ENCODE peak calls at places on chromosomes 7 and 10, in seven cellular contexts. P, I, F, S, Y, W and U are unnamed samples.

GRCh38 chr10:91726355-91726754 is 71.9 kb upstream of the TNKS2 start:
- DNase-seq in W (no peak), I (no peak), Y (no peak), P (no peak), F (no peak), S (no peak), U (no peak)

GRCh38 chr7:6273380-6273837 is 985 bp upstream of the CYTH3 start:
- DNase-seq in F (no peak), Y (no peak), I (no peak), P (no peak), S (no peak), W (no peak), U (no peak)

GRCh38 chr7:43249808-43250145 is 137.3 kb downstream of the HECW1 start:
- DNase-seq in I (no peak), P (no peak), W (no peak), F (peak), S (no peak), Y (no peak), U (no peak)

GRCh38 chr10:71035511-71036278 is 147.3 kb upstream of the PCBD1 start:
- DNase-seq in F (no peak), P (no peak), I (no peak), W (no peak), S (no peak), Y (no peak), U (no peak)

GRCh38 chr7:26390016-26390415 is 98.4 kb downstream of the SNX10 start:
- DNase-seq in F (no peak), Y (no peak), P (no peak), S (no peak), W (no peak), I (no peak), U (no peak)

GRCh38 chr7:34158311-34158710 is 253.0 kb downstream of the BMPER start:
- DNase-seq in W (peak), Y (no peak), F (no peak), S (no peak), P (no peak), I (no peak), U (no peak)

GRCh38 chr7:147510913-147511312 is 1079.7 kb upstream of the C7orf33 start:
- DNase-seq in Y (no peak), S (no peak), I (no peak), P (no peak), F (peak), W (no peak), U (no peak)

GRCh38 chr7:124246262-124246863 is 213.5 kb upstream of the TMEM229A start:
- DNase-seq in I (no peak), W (no peak), F (no peak), Y (no peak), S (no peak), P (no peak), U (no peak)

GRCh38 chr10:14191871-14192270 is 138.9 kb downstream of the FRMD4A start:
- DNase-seq in I (no peak), P (no peak), W (no peak), S (no peak), Y (no peak), F (no peak), U (no peak)

GRCh38 chr10:58280982-58281752 is 12.2 kb downstream of the CISD1 start:
- DNase-seq in Y (no peak), I (no peak), W (no peak), S (peak), F (no peak), P (no peak), U (no peak)
- H3K27ac ChIP-seq in Y (no peak), I (no peak), W (no peak), S (no peak), F (no peak), P (no peak), U (no peak)

GRCh38 chr10:110134917-110135316 is 72.5 kb upstream of the MXI1 start:
- DNase-seq in F (no peak), S (no peak), P (no peak), I (no peak), Y (no peak), W (no peak), U (no peak)

GRCh38 chr10:110141185-110141584 is 66.2 kb upstream of the MXI1 start:
- DNase-seq in S (no peak), F (no peak), Y (no peak), I (no peak), P (no peak), W (no peak), U (no peak)

GRCh38 chr10:110141747-110142625 is 65.4 kb upstream of the MXI1 start:
- DNase-seq in Y (peak), F (no peak), S (no peak), I (no peak), P (no peak), W (no peak), U (no peak)

GRCh38 chr10:110137142-110137545 is 70.3 kb upstream of the MXI1 start:
- DNase-seq in S (peak), W (no peak), Y (no peak), F (peak), P (no peak), I (peak), U (no peak)

DNA sequence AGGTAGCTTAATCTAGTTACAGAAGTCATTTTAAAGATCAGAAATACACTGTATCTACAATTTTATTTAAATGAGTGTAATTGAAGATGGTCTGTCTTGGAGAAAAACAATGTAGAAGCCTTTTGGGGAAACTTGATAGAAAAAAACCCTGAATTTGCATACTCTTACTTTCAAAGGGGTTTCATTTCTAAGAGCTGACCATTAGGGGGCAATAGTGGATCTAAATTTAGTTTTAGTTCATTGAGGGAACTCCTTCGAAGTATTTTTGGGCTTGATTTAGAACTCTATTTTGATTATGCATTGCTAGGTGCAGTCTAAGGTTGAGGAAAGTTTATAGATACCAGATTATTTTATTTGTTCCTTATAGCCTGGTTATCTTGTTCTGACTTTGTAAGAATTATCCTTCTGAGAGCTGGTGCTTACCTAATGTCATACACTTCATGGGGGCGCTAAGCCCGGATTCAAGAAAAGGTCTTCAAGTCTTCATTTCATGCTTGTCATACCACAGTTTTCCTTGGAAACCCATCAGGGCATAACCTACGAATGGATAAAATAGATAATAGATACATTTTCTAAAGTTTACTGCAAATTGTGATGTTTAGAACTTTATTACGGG is 69.1 kb upstream of the MXI1 start:
- DNase-seq in Y (no peak), S (peak), W (no peak), P (no peak), F (peak), I (peak), U (no peak)
- TF ChIP-seq CTCF in Y (peak), S (peak), W (peak), P (peak), F (peak), I (peak), U (peak)

GRCh38 chr7:143455494-143455893 is 12.2 kb downstream of the TAS2R60 start:
- DNase-seq in I (no peak), W (no peak), P (no peak), S (peak), F (no peak), Y (no peak), U (no peak)

GRCh38 chr7:143458263-143458662 is 15.0 kb downstream of the TAS2R60 start:
- DNase-seq in I (no peak), S (peak), W (no peak), F (no peak), Y (no peak), P (no peak), U (no peak)

GRCh38 chr7:143459359-143459758 is 16.1 kb downstream of the TAS2R60 start:
- DNase-seq in Y (no peak), I (no peak), W (no peak), F (no peak), S (no peak), P (no peak), U (no peak)

GRCh38 chr7:143454091-143454729 is 11.0 kb downstream of the TAS2R60 start:
- DNase-seq in I (no peak), Y (no peak), W (no peak), P (no peak), F (no peak), S (no peak), U (no peak)

DNA sequence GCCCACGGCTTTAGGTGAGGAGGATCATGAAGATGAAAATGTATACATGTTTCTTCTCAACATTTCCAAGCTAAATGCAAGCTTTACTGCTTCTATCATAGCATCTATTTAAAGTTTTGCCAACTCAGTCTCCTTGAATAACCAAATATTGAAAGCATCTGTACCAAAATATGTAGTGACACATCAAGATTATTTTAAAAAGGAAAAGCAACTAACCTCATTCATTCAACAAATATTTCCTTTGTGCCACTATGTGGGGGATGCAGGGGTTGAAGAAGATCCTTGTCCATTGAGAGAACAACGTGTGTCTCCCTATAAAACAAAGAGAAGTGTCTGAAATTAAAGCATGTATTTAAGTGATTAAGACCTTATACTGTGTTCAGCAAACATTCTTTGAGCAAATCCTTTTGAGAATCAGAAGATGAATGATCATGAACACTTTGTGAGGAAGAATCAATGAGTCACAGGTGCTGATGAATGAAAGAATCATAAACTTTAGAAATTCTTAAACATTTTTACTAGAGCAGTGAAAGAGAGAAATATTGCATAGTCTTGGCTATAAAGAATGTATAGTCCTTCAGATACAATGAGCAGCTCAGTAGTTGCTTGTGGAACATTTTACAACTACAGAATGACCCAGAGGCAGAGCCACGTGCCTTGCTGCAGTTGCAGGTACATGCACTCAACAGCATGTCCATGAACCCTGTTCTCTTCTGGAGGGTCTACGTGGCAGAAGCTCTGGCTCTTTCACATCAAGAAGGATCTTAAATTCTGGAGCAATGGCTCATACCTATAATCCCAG is 13.9 kb downstream of the TAS2R60 start:
- DNase-seq in I (no peak), S (no peak), F (no peak), P (no peak), Y (no peak), W (no peak), U (no peak)
- H3K27ac ChIP-seq in I (no peak), S (no peak), F (no peak), P (no peak), Y (no peak), W (no peak), U (no peak)

GRCh38 chr7:158229945-158230344 is 357.7 kb downstream of the PTPRN2 start:
- DNase-seq in P (no peak), F (no peak), W (no peak), S (no peak), Y (no peak), I (no peak), U (no peak)

GRCh38 chr7:158228131-158228530 is 359.5 kb downstream of the PTPRN2 start:
- DNase-seq in W (no peak), S (no peak), I (no peak), P (no peak), F (no peak), Y (no peak), U (no peak)

GRCh38 chr7:158227258-158227657 is 360.4 kb downstream of the PTPRN2 start:
- DNase-seq in W (no peak), F (no peak), S (no peak), P (no peak), I (no peak), Y (no peak), U (no peak)

GRCh38 chr7:158228986-158229385 is 358.6 kb downstream of the PTPRN2 start:
- DNase-seq in W (no peak), Y (no peak), F (no peak), P (peak), S (peak), I (peak), U (no peak)
- TF ChIP-seq CTCF in W (no peak), Y (no peak), F (no peak), P (peak), S (peak), I (peak), U (no peak)

DNA sequence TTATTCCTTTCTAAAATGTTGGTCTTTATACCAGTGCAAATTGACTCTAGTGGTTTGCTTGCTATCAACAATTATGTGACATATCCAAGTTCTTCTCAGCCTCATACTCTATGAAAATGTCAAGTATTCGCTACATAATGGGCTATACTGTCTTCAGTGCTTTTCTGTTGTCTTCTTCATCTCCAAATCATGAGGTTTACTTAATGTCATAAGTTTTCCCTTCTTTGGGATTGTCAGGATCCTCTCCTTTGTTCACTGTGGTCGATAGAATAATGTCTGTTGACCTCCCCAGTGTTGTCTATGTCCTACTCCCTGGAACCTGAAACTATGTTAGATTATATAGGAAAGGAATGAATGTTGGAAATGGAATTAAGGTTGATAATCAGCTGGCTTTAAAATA is 16.4 kb upstream of the RALA start:
- DNase-seq in F (no peak), S (no peak), P (no peak), I (no peak), Y (no peak), W (no peak), U (no peak)
- H3K27ac ChIP-seq in F (no peak), S (no peak), P (no peak), I (no peak), Y (peak), W (no peak), U (no peak)

GRCh38 chr7:311131-311680 is 21.2 kb downstream of the FOXL3 start:
- DNase-seq in I (no peak), S (no peak), F (no peak), P (no peak), W (no peak), Y (no peak), U (no peak)

GRCh38 chr7:309586-310228 is 19.7 kb downstream of the FOXL3 start:
- DNase-seq in Y (peak), S (no peak), W (no peak), F (no peak), P (no peak), I (no peak), U (no peak)

GRCh38 chr7:304574-305409 is 14.8 kb downstream of the FOXL3 start:
- DNase-seq in Y (no peak), F (no peak), I (no peak), S (no peak), P (no peak), W (no peak), U (no peak)

GRCh38 chr7:305410-306151 is 15.6 kb downstream of the FOXL3 start:
- DNase-seq in Y (peak), W (no peak), S (no peak), P (no peak), I (no peak), F (no peak), U (no peak)

DNA sequence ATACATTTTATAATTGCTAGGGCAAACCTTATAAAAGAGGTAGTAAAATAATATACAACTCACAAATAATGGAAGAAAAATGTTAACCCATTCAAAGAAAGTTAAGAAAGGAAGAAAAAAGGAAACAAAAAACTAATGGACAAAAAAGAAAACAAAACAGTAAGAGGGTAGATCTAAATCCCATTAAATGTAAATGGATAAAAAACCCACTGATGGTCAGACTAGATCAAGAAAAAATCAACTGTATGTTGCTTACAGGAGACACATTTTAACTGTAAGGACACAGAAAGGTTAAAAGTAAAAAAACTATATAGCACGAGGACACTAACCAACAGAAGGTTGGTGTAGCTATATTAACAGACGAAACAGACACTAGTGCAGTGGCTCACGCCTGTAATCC is 18.0 kb downstream of the FOXL3 start:
- DNase-seq in F (no peak), I (no peak), W (no peak), S (no peak), P (no peak), Y (no peak), U (no peak)
- TF ChIP-seq CTCF in F (no peak), I (no peak), W (no peak), S (no peak), P (no peak), Y (no peak), U (no peak)

GRCh38 chr10:69216577-69217118 is 3.5 kb upstream of the HKDC1 start:
- DNase-seq in S (no peak), Y (no peak), P (no peak), W (no peak), I (no peak), F (no peak), U (no peak)

GRCh38 chr10:69218831-69219230 is 1.3 kb upstream of the HKDC1 start:
- DNase-seq in P (no peak), F (no peak), I (no peak), Y (no peak), W (no peak), S (no peak), U (no peak)

GRCh38 chr10:69214666-69215131 is 5.4 kb upstream of the HKDC1 start:
- DNase-seq in I (no peak), W (no peak), Y (no peak), F (no peak), S (no peak), P (no peak), U (no peak)

GRCh38 chr10:69215405-69216176 is 4.5 kb upstream of the HKDC1 start:
- DNase-seq in F (no peak), W (no peak), I (no peak), P (no peak), Y (no peak), S (peak), U (no peak)

DNA sequence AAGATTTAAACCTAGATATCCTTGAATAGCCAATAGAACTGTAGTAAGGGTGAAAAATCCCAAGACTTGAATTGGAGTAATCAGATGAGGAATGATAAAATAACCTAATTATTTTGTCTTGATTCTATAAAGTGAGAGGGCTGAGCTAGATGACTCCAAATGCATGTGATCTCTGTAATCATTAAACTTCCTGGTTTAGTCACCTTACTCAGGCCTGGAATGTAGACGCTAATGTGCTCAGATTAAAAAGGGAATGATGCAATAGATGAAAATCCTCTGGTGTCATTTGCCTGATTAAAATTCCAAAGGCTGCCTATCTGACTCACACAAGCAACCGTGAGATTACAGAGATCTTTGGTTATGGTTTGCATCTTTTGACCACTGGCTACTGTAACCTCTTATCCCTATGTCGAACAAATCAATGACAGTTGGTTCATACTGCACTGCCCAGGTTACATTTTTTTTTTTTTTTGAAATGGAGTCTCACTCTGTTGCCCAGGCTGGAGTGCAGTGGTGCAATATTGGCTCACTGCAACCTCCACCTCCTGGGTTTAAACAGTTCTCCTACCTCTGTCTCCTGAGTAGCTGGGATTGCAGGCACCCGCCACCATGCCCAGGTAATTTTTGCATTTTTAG is 2.9 kb upstream of the HKDC1 start:
- DNase-seq in S (no peak), F (peak), P (no peak), I (peak), Y (no peak), W (no peak), U (no peak)
- H3K27ac ChIP-seq in S (no peak), F (peak), P (no peak), I (peak), Y (no peak), W (no peak), U (no peak)

GRCh38 chr10:95289921-95290421 is 832 bp downstream of the PDLIM1 start:
- DNase-seq in I (no peak), F (no peak), Y (no peak), P (no peak), W (no peak), S (no peak), U (no peak)

GRCh38 chr10:95290446-95290800 is 380 bp downstream of the PDLIM1 start:
- DNase-seq in I (no peak), Y (no peak), W (no peak), P (no peak), S (peak), F (no peak), U (no peak)

GRCh38 chr10:95289003-95289920 is 1.5 kb downstream of the PDLIM1 start:
- DNase-seq in W (peak), I (no peak), P (peak), F (peak), Y (no peak), S (no peak), U (no peak)

GRCh38 chr10:95291634-95292039 is 834 bp upstream of the PDLIM1 start:
- DNase-seq in I (no peak), F (no peak), P (no peak), Y (no peak), W (no peak), S (no peak), U (no peak)

DNA sequence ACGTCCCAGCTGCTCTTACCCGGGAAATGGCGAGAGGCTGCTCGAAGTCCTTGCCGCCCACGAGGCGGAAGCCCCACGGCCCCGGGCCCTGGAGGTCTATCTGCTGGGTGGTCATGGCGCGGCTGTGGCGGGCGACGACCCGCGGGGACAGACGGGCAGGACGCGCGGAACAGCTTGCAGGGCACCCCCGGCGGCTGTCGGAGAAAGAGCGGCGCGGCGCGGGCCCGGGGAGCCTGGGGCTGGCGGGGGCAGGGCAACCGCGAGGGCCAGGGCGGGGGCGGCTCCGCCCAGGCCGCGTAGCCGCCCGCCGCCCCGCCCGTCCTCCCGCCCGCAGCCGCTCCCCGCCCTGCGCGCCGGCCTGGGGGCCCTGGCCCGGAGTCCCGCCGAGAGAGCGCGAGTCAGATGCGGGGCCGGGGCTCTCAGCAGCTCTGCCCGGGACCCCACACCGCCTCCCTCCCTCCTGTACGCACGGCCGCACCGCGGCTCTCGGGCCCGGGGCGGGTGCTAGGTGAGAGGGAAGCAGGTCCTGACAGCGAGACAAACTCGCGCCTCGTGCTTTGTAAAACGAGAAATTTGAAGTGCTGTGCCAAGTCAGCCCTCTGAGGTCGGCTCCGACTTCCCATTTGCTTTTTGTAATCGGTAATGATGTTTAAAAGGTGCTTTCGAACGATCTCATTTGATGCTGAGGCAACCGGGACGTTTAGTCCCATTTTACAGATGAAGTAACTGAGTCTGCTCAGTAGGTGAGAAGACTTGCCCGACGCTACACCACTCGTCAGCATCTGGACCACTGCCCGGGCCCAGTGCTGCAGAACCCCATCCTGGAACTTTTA is at the start of gene PDLIM1:
- DNase-seq in I (no peak), F (peak), P (peak), W (peak), S (peak), Y (peak), U (no peak)
- TF ChIP-seq CTCF in I (no peak), F (peak), P (peak), W (peak), S (peak), Y (peak), U (no peak)